ENCODE peak calls at places on chromosomes 2 and 18, in six cellular contexts. N is NCI-H1092 treated with DMSO at 0.1 percent for 48 hours; A is epithelial cell of proximal tubule; F is activated gamma-delta T cell treated with anti-CD3 and anti-CD28 coated beads, Interleukin-2, amount 50 U/mL, for 16 hours; Z is dorsolateral prefrontal cortex; S is activated T-cell treated with anti-CD3 and anti-CD28 coated beads for 1 hour. J is an unnamed sample.

GRCh38 chr2:65710779-65711295 is 278.4 kb upstream of the SPRED2 start:
- DNase-seq in A (no peak), N (no peak), Z (no peak), F (no peak), S (no peak), J (no peak)

GRCh38 chr2:183868707-183869106 is 729.6 kb upstream of the ZNF804A start:
- DNase-seq in Z (no peak), A (no peak), N (no peak), F (no peak), S (no peak), J (no peak)

GRCh38 chr18:79798346-79798998 is 734 bp downstream of the KCNG2 start:
- DNase-seq in A (no peak), F (no peak), S (no peak), N (no peak), Z (no peak), J (peak)

GRCh38 chr2:98915751-98916358 is 20.2 kb downstream of the CRACDL start:
- DNase-seq in N (no peak), S (no peak), A (no peak), Z (no peak), F (no peak), J (no peak)

GRCh38 chr18:49510393-49511115 is 23.5 kb upstream of the C18orf32 start:
- DNase-seq in N (peak), A (no peak), S (peak), F (peak), Z (no peak), J (peak)

GRCh38 chr2:173079968-173080860 is 4.6 kb downstream of the MAP3K20 start:
- DNase-seq in Z (no peak), F (no peak), A (no peak), N (no peak), S (no peak), J (no peak)

GRCh38 chr18:76380791-76381405 is 114.1 kb downstream of the ZNF516 start:
- DNase-seq in N (no peak), Z (no peak), S (no peak), F (no peak), A (no peak), J (peak)

GRCh38 chr18:63322908-63323634 is 3.5 kb upstream of the BCL2 start:
- DNase-seq in N (peak), F (peak), A (no peak), Z (no peak), S (peak), J (peak)

GRCh38 chr2:231900486-231900942 is 25.7 kb downstream of the NPPC start:
- DNase-seq in Z (peak), F (peak), S (peak), A (no peak), N (no peak), J (peak)

GRCh38 chr2:85523062-85523905 is 15.7 kb upstream of the MAT2A start:
- DNase-seq in N (no peak), A (no peak), Z (no peak), S (no peak), F (no peak), J (peak)

GRCh38 chr2:43840961-43841360 is 2.2 kb downstream of the ABCG8 start:
- DNase-seq in A (no peak), S (no peak), Z (no peak), N (no peak), F (no peak), J (no peak)

GRCh38 chr2:23486676-23487075 is 101.7 kb downstream of the KLHL29 start:
- DNase-seq in S (no peak), Z (no peak), N (no peak), A (peak), F (no peak), J (no peak)

GRCh38 chr2:28300489-28300888 is 92.2 kb upstream of the FOSL2 start:
- DNase-seq in S (no peak), A (no peak), Z (no peak), F (no peak), N (no peak), J (peak)

GRCh38 chr2:235968616-235969324 is 199.4 kb downstream of the GBX2 start:
- DNase-seq in N (peak), A (no peak), Z (no peak), F (no peak), S (no peak), J (peak)

GRCh38 chr2:120066708-120067547 is 54.1 kb downstream of the EPB41L5 start:
- DNase-seq in Z (no peak), A (no peak), F (no peak), N (peak), S (no peak), J (peak)

GRCh38 chr2:65453916-65454315 is 21.5 kb upstream of the SPRED2 start:
- DNase-seq in S (no peak), Z (no peak), N (no peak), F (no peak), A (no peak), J (no peak)

GRCh38 chr2:233416199-233416598 is 61.9 kb downstream of the DGKD start:
- DNase-seq in F (no peak), A (no peak), N (no peak), Z (no peak), S (no peak), J (no peak)

GRCh38 chr2:25000503-25001328 is 29.0 kb upstream of the DNAJC27 start:
- DNase-seq in N (no peak), A (no peak), S (no peak), F (no peak), Z (no peak), J (peak)

GRCh38 chr2:73979021-73979420 is 5.7 kb upstream of the TET3 start:
- DNase-seq in F (peak), S (peak), A (no peak), Z (no peak), N (no peak), J (peak)

GRCh38 chr18:63173983-63174382 is 145.6 kb downstream of the BCL2 start:
- DNase-seq in Z (no peak), F (no peak), N (no peak), A (no peak), S (no peak), J (no peak)

GRCh38 chr2:160114020-160114419 is 51.6 kb upstream of the PLA2R1 start:
- DNase-seq in N (no peak), A (no peak), F (no peak), S (no peak), Z (no peak), J (no peak)

GRCh38 chr18:30754846-30755245 is 287.7 kb downstream of the DSC3 start:
- DNase-seq in Z (no peak), A (no peak), N (no peak), S (no peak), F (no peak), J (peak)

GRCh38 chr2:10889741-10890215 is 22.0 kb upstream of the KCNF1 start:
- DNase-seq in S (no peak), N (peak), F (no peak), Z (no peak), A (no peak), J (peak)

GRCh38 chr2:41989503-41990180 is 58.2 kb upstream of the PKDCC start:
- DNase-seq in Z (no peak), F (no peak), N (no peak), S (no peak), A (no peak), J (peak)

GRCh38 chr2:33444961-33445360 is 31.5 kb upstream of the RASGRP3 start:
- DNase-seq in Z (no peak), S (no peak), A (no peak), F (no peak), N (no peak), J (no peak)

GRCh38 chr2:113228351-113228750 is 50.4 kb downstream of the PAX8 start:
- DNase-seq in N (no peak), F (no peak), S (no peak), A (no peak), Z (no peak), J (no peak)

GRCh38 chr2:47299555-47299954 is 103.4 kb upstream of the MSH2 start:
- DNase-seq in A (no peak), N (no peak), S (no peak), F (no peak), Z (no peak), J (no peak)

GRCh38 chr18:79912409-79912991 is 39.0 kb downstream of the SLC66A2 start:
- DNase-seq in S (peak), F (peak), Z (no peak), A (no peak), N (no peak), J (no peak)

GRCh38 chr2:77642339-77642738 is 120.2 kb upstream of the LRRTM4 start:
- DNase-seq in F (no peak), S (no peak), N (no peak), Z (no peak), A (no peak), J (no peak)

GRCh38 chr18:78154444-78154843 is 825.2 kb upstream of the SALL3 start:
- DNase-seq in S (no peak), F (no peak), Z (no peak), A (no peak), N (no peak), J (no peak)

GRCh38 chr2:67436221-67436620 is 39.1 kb downstream of the ETAA1 start:
- DNase-seq in A (no peak), N (no peak), F (no peak), S (no peak), Z (no peak), J (peak)

GRCh38 chr2:209331291-209331844 is 92.5 kb upstream of the MAP2 start:
- DNase-seq in F (no peak), S (no peak), Z (no peak), N (peak), A (peak), J (peak)

GRCh38 chr2:229815858-229816257 is 101.5 kb upstream of the DNER start:
- DNase-seq in N (no peak), Z (no peak), F (no peak), S (no peak), A (peak), J (no peak)

GRCh38 chr2:173090973-173091660 is 15.5 kb downstream of the MAP3K20 start:
- DNase-seq in S (no peak), Z (no peak), A (no peak), N (no peak), F (no peak), J (no peak)

GRCh38 chr2:176468471-176468870 is 199.2 kb downstream of the MTX2 start:
- DNase-seq in N (no peak), S (no peak), F (no peak), A (no peak), Z (no peak), J (no peak)

GRCh38 chr2:192410319-192410718 is 215.6 kb upstream of the TMEFF2 start:
- DNase-seq in N (no peak), A (no peak), Z (no peak), F (no peak), S (no peak), J (no peak)

GRCh38 chr2:98498703-98499445 is 54.2 kb downstream of the INPP4A start:
- DNase-seq in Z (no peak), F (no peak), S (no peak), N (no peak), A (no peak), J (peak)

GRCh38 chr2:25316101-25316500 is 25.6 kb downstream of the DNMT3A start:
- DNase-seq in Z (no peak), F (no peak), N (no peak), A (no peak), S (no peak), J (no peak)